ENCODE peak calls at places on chromosomes 2 and 18, in ten cellular contexts. One of them, this sample, is unnamed.

GRCh38 chr18:61132036-61132435 is 201.2 kb upstream of the CDH20 start:
- DNase-seq in hepatocyte: no peak
- DNase-seq in activated T-cell treated with anti-CD3 and anti-CD28 coated beads, Interleukin-2, amount 50 U/mL, for 72 hours: no peak
- DNase-seq in CD8-positive, alpha-beta memory T cell: no peak
- DNase-seq in stimulated activated CD4-positive, alpha-beta T cell treated with anti-CD3 and anti-CD28 coated beads, Interleukin-12 subunit alpha, Interleukin-12 subunit beta, amount 100 ng/mL, for 4 hours: no peak
- DNase-seq in neuronal stem cell: no peak
- DNase-seq in activated naive CD4-positive, alpha-beta T cell treated with anti-CD3 and anti-CD28 coated beads for 36 hours: no peak
- DNase-seq in WERI-Rb-1: no peak
- DNase-seq in adipocyte: no peak
- DNase-seq in Peyer's patch: no peak
- DNase-seq in this sample: no peak

GRCh38 chr2:24304098-24304497 is 56.2 kb downstream of the ITSN2 start:
- DNase-seq in hepatocyte: peak; percentile 48
- DNase-seq in activated T-cell treated with anti-CD3 and anti-CD28 coated beads, Interleukin-2, amount 50 U/mL, for 72 hours: no peak
- DNase-seq in CD8-positive, alpha-beta memory T cell: no peak
- DNase-seq in stimulated activated CD4-positive, alpha-beta T cell treated with anti-CD3 and anti-CD28 coated beads, Interleukin-12 subunit alpha, Interleukin-12 subunit beta, amount 100 ng/mL, for 4 hours: no peak
- DNase-seq in neuronal stem cell: no peak
- DNase-seq in activated naive CD4-positive, alpha-beta T cell treated with anti-CD3 and anti-CD28 coated beads for 36 hours: no peak
- DNase-seq in WERI-Rb-1: no peak
- DNase-seq in adipocyte: peak; percentile 91
- DNase-seq in Peyer's patch: no peak
- DNase-seq in this sample: no peak

GRCh38 chr18:13280066-13280795 is 61.7 kb downstream of the LDLRAD4 start:
- DNase-seq in hepatocyte: no peak
- DNase-seq in activated T-cell treated with anti-CD3 and anti-CD28 coated beads, Interleukin-2, amount 50 U/mL, for 72 hours: no peak
- DNase-seq in CD8-positive, alpha-beta memory T cell: no peak
- DNase-seq in stimulated activated CD4-positive, alpha-beta T cell treated with anti-CD3 and anti-CD28 coated beads, Interleukin-12 subunit alpha, Interleukin-12 subunit beta, amount 100 ng/mL, for 4 hours: no peak
- DNase-seq in neuronal stem cell: peak; percentile 70
- DNase-seq in activated naive CD4-positive, alpha-beta T cell treated with anti-CD3 and anti-CD28 coated beads for 36 hours: no peak
- DNase-seq in WERI-Rb-1: no peak
- DNase-seq in adipocyte: no peak
- DNase-seq in Peyer's patch: no peak
- DNase-seq in this sample: no peak

GRCh38 chr2:71989671-71990070 is 158.0 kb downstream of the CYP26B1 start:
- DNase-seq in hepatocyte: no peak
- DNase-seq in activated T-cell treated with anti-CD3 and anti-CD28 coated beads, Interleukin-2, amount 50 U/mL, for 72 hours: no peak
- DNase-seq in CD8-positive, alpha-beta memory T cell: no peak
- DNase-seq in stimulated activated CD4-positive, alpha-beta T cell treated with anti-CD3 and anti-CD28 coated beads, Interleukin-12 subunit alpha, Interleukin-12 subunit beta, amount 100 ng/mL, for 4 hours: no peak
- DNase-seq in neuronal stem cell: no peak
- DNase-seq in activated naive CD4-positive, alpha-beta T cell treated with anti-CD3 and anti-CD28 coated beads for 36 hours: no peak
- DNase-seq in WERI-Rb-1: no peak
- DNase-seq in adipocyte: no peak
- DNase-seq in Peyer's patch: no peak
- DNase-seq in this sample: no peak

GRCh38 chr18:80172056-80172455 is 63.0 kb downstream of the ADNP2 start:
- DNase-seq in hepatocyte: no peak
- DNase-seq in activated T-cell treated with anti-CD3 and anti-CD28 coated beads, Interleukin-2, amount 50 U/mL, for 72 hours: no peak
- DNase-seq in CD8-positive, alpha-beta memory T cell: no peak
- DNase-seq in stimulated activated CD4-positive, alpha-beta T cell treated with anti-CD3 and anti-CD28 coated beads, Interleukin-12 subunit alpha, Interleukin-12 subunit beta, amount 100 ng/mL, for 4 hours: no peak
- DNase-seq in neuronal stem cell: no peak
- DNase-seq in activated naive CD4-positive, alpha-beta T cell treated with anti-CD3 and anti-CD28 coated beads for 36 hours: no peak
- DNase-seq in WERI-Rb-1: no peak
- DNase-seq in adipocyte: no peak
- DNase-seq in Peyer's patch: no peak
- DNase-seq in this sample: no peak

GRCh38 chr2:9398881-9399805 is 24.2 kb downstream of the ITGB1BP1 start:
- DNase-seq in hepatocyte: no peak
- DNase-seq in activated T-cell treated with anti-CD3 and anti-CD28 coated beads, Interleukin-2, amount 50 U/mL, for 72 hours: no peak
- DNase-seq in CD8-positive, alpha-beta memory T cell: no peak
- DNase-seq in stimulated activated CD4-positive, alpha-beta T cell treated with anti-CD3 and anti-CD28 coated beads, Interleukin-12 subunit alpha, Interleukin-12 subunit beta, amount 100 ng/mL, for 4 hours: no peak
- DNase-seq in neuronal stem cell: no peak
- DNase-seq in activated naive CD4-positive, alpha-beta T cell treated with anti-CD3 and anti-CD28 coated beads for 36 hours: no peak
- DNase-seq in WERI-Rb-1: no peak
- DNase-seq in adipocyte: no peak
- DNase-seq in Peyer's patch: no peak
- DNase-seq in this sample: no peak

GRCh38 chr2:239246723-239247122 is 154.1 kb downstream of the HDAC4 start:
- DNase-seq in hepatocyte: no peak
- DNase-seq in activated T-cell treated with anti-CD3 and anti-CD28 coated beads, Interleukin-2, amount 50 U/mL, for 72 hours: no peak
- DNase-seq in CD8-positive, alpha-beta memory T cell: no peak
- DNase-seq in stimulated activated CD4-positive, alpha-beta T cell treated with anti-CD3 and anti-CD28 coated beads, Interleukin-12 subunit alpha, Interleukin-12 subunit beta, amount 100 ng/mL, for 4 hours: no peak
- DNase-seq in neuronal stem cell: no peak
- DNase-seq in activated naive CD4-positive, alpha-beta T cell treated with anti-CD3 and anti-CD28 coated beads for 36 hours: no peak
- DNase-seq in WERI-Rb-1: no peak
- DNase-seq in adipocyte: no peak
- DNase-seq in Peyer's patch: no peak
- DNase-seq in this sample: no peak

GRCh38 chr2:119282966-119283511 is 59.4 kb downstream of the STEAP3 start:
- DNase-seq in hepatocyte: no peak
- DNase-seq in activated T-cell treated with anti-CD3 and anti-CD28 coated beads, Interleukin-2, amount 50 U/mL, for 72 hours: no peak
- DNase-seq in CD8-positive, alpha-beta memory T cell: no peak
- DNase-seq in stimulated activated CD4-positive, alpha-beta T cell treated with anti-CD3 and anti-CD28 coated beads, Interleukin-12 subunit alpha, Interleukin-12 subunit beta, amount 100 ng/mL, for 4 hours: no peak
- DNase-seq in neuronal stem cell: no peak
- DNase-seq in activated naive CD4-positive, alpha-beta T cell treated with anti-CD3 and anti-CD28 coated beads for 36 hours: no peak
- DNase-seq in WERI-Rb-1: no peak
- DNase-seq in adipocyte: no peak
- DNase-seq in Peyer's patch: no peak
- DNase-seq in this sample: no peak

GRCh38 chr2:56583796-56584313 is 400.1 kb downstream of the CCDC85A start:
- DNase-seq in hepatocyte: no peak
- DNase-seq in activated T-cell treated with anti-CD3 and anti-CD28 coated beads, Interleukin-2, amount 50 U/mL, for 72 hours: no peak
- DNase-seq in CD8-positive, alpha-beta memory T cell: no peak
- DNase-seq in stimulated activated CD4-positive, alpha-beta T cell treated with anti-CD3 and anti-CD28 coated beads, Interleukin-12 subunit alpha, Interleukin-12 subunit beta, amount 100 ng/mL, for 4 hours: no peak
- DNase-seq in neuronal stem cell: no peak
- DNase-seq in activated naive CD4-positive, alpha-beta T cell treated with anti-CD3 and anti-CD28 coated beads for 36 hours: no peak
- DNase-seq in WERI-Rb-1: no peak
- DNase-seq in adipocyte: no peak
- DNase-seq in Peyer's patch: no peak
- DNase-seq in this sample: no peak

GRCh38 chr2:70927138-70927537 is 8.6 kb upstream of the ATP6V1B1 start:
- DNase-seq in hepatocyte: peak; percentile 3
- DNase-seq in activated T-cell treated with anti-CD3 and anti-CD28 coated beads, Interleukin-2, amount 50 U/mL, for 72 hours: no peak
- DNase-seq in CD8-positive, alpha-beta memory T cell: no peak
- DNase-seq in stimulated activated CD4-positive, alpha-beta T cell treated with anti-CD3 and anti-CD28 coated beads, Interleukin-12 subunit alpha, Interleukin-12 subunit beta, amount 100 ng/mL, for 4 hours: no peak
- DNase-seq in neuronal stem cell: no peak
- DNase-seq in activated naive CD4-positive, alpha-beta T cell treated with anti-CD3 and anti-CD28 coated beads for 36 hours: no peak
- DNase-seq in WERI-Rb-1: no peak
- DNase-seq in adipocyte: no peak
- DNase-seq in Peyer's patch: no peak
- DNase-seq in this sample: no peak

GRCh38 chr2:217060516-217060915 is 200.7 kb upstream of the TNP1 start:
- DNase-seq in hepatocyte: no peak
- DNase-seq in activated T-cell treated with anti-CD3 and anti-CD28 coated beads, Interleukin-2, amount 50 U/mL, for 72 hours: no peak
- DNase-seq in CD8-positive, alpha-beta memory T cell: no peak
- DNase-seq in stimulated activated CD4-positive, alpha-beta T cell treated with anti-CD3 and anti-CD28 coated beads, Interleukin-12 subunit alpha, Interleukin-12 subunit beta, amount 100 ng/mL, for 4 hours: no peak
- DNase-seq in neuronal stem cell: no peak
- DNase-seq in activated naive CD4-positive, alpha-beta T cell treated with anti-CD3 and anti-CD28 coated beads for 36 hours: no peak
- DNase-seq in WERI-Rb-1: no peak
- DNase-seq in adipocyte: no peak
- DNase-seq in Peyer's patch: no peak
- DNase-seq in this sample: no peak

GRCh38 chr2:232522014-232522854 is 2.0 kb downstream of the PRSS56 start:
- DNase-seq in hepatocyte: peak; percentile 71
- DNase-seq in activated T-cell treated with anti-CD3 and anti-CD28 coated beads, Interleukin-2, amount 50 U/mL, for 72 hours: peak; percentile 78
- DNase-seq in CD8-positive, alpha-beta memory T cell: peak; percentile 55
- DNase-seq in stimulated activated CD4-positive, alpha-beta T cell treated with anti-CD3 and anti-CD28 coated beads, Interleukin-12 subunit alpha, Interleukin-12 subunit beta, amount 100 ng/mL, for 4 hours: peak; percentile 73
- DNase-seq in neuronal stem cell: no peak
- DNase-seq in activated naive CD4-positive, alpha-beta T cell treated with anti-CD3 and anti-CD28 coated beads for 36 hours: peak; percentile 63
- DNase-seq in WERI-Rb-1: peak; percentile 50
- DNase-seq in adipocyte: peak; percentile 67
- DNase-seq in Peyer's patch: peak; percentile 39
- DNase-seq in this sample: peak; percentile 47

GRCh38 chr18:3183103-3183717 is 36.6 kb downstream of the MYOM1 start:
- DNase-seq in hepatocyte: no peak
- DNase-seq in activated T-cell treated with anti-CD3 and anti-CD28 coated beads, Interleukin-2, amount 50 U/mL, for 72 hours: no peak
- DNase-seq in CD8-positive, alpha-beta memory T cell: no peak
- DNase-seq in stimulated activated CD4-positive, alpha-beta T cell treated with anti-CD3 and anti-CD28 coated beads, Interleukin-12 subunit alpha, Interleukin-12 subunit beta, amount 100 ng/mL, for 4 hours: no peak
- DNase-seq in neuronal stem cell: no peak
- DNase-seq in activated naive CD4-positive, alpha-beta T cell treated with anti-CD3 and anti-CD28 coated beads for 36 hours: no peak
- DNase-seq in WERI-Rb-1: no peak
- DNase-seq in adipocyte: no peak
- DNase-seq in Peyer's patch: no peak
- DNase-seq in this sample: no peak

GRCh38 chr2:31256611-31257382 is 22.8 kb downstream of the EHD3 start:
- DNase-seq in hepatocyte: peak; percentile 49
- DNase-seq in activated T-cell treated with anti-CD3 and anti-CD28 coated beads, Interleukin-2, amount 50 U/mL, for 72 hours: no peak
- DNase-seq in CD8-positive, alpha-beta memory T cell: no peak
- DNase-seq in stimulated activated CD4-positive, alpha-beta T cell treated with anti-CD3 and anti-CD28 coated beads, Interleukin-12 subunit alpha, Interleukin-12 subunit beta, amount 100 ng/mL, for 4 hours: no peak
- DNase-seq in neuronal stem cell: no peak
- DNase-seq in activated naive CD4-positive, alpha-beta T cell treated with anti-CD3 and anti-CD28 coated beads for 36 hours: no peak
- DNase-seq in WERI-Rb-1: peak; percentile 86
- DNase-seq in adipocyte: no peak
- DNase-seq in Peyer's patch: peak; percentile 41
- DNase-seq in this sample: no peak

GRCh38 chr2:201257941-201258665 is 2.2 kb upstream of the CASP8 start:
- DNase-seq in hepatocyte: peak; percentile 75
- DNase-seq in activated T-cell treated with anti-CD3 and anti-CD28 coated beads, Interleukin-2, amount 50 U/mL, for 72 hours: peak; percentile 96
- DNase-seq in CD8-positive, alpha-beta memory T cell: peak; percentile 85
- DNase-seq in stimulated activated CD4-positive, alpha-beta T cell treated with anti-CD3 and anti-CD28 coated beads, Interleukin-12 subunit alpha, Interleukin-12 subunit beta, amount 100 ng/mL, for 4 hours: peak; percentile 70
- DNase-seq in neuronal stem cell: no peak
- DNase-seq in activated naive CD4-positive, alpha-beta T cell treated with anti-CD3 and anti-CD28 coated beads for 36 hours: peak; percentile 98
- DNase-seq in WERI-Rb-1: no peak
- DNase-seq in adipocyte: peak; percentile 83
- DNase-seq in Peyer's patch: peak; percentile 98
- DNase-seq in this sample: peak; percentile 98

GRCh38 chr2:159362094-159362493 is 75.6 kb upstream of the WDSUB1 start:
- DNase-seq in hepatocyte: no peak
- DNase-seq in activated T-cell treated with anti-CD3 and anti-CD28 coated beads, Interleukin-2, amount 50 U/mL, for 72 hours: no peak
- DNase-seq in CD8-positive, alpha-beta memory T cell: no peak
- DNase-seq in stimulated activated CD4-positive, alpha-beta T cell treated with anti-CD3 and anti-CD28 coated beads, Interleukin-12 subunit alpha, Interleukin-12 subunit beta, amount 100 ng/mL, for 4 hours: no peak
- DNase-seq in neuronal stem cell: no peak
- DNase-seq in activated naive CD4-positive, alpha-beta T cell treated with anti-CD3 and anti-CD28 coated beads for 36 hours: no peak
- DNase-seq in WERI-Rb-1: no peak
- DNase-seq in adipocyte: no peak
- DNase-seq in Peyer's patch: no peak
- DNase-seq in this sample: no peak

GRCh38 chr18:4403836-4404235 is 51.3 kb downstream of the DLGAP1 start:
- DNase-seq in hepatocyte: no peak
- DNase-seq in activated T-cell treated with anti-CD3 and anti-CD28 coated beads, Interleukin-2, amount 50 U/mL, for 72 hours: no peak
- DNase-seq in CD8-positive, alpha-beta memory T cell: no peak
- DNase-seq in stimulated activated CD4-positive, alpha-beta T cell treated with anti-CD3 and anti-CD28 coated beads, Interleukin-12 subunit alpha, Interleukin-12 subunit beta, amount 100 ng/mL, for 4 hours: no peak
- DNase-seq in neuronal stem cell: no peak
- DNase-seq in activated naive CD4-positive, alpha-beta T cell treated with anti-CD3 and anti-CD28 coated beads for 36 hours: no peak
- DNase-seq in WERI-Rb-1: no peak
- DNase-seq in adipocyte: no peak
- DNase-seq in Peyer's patch: no peak
- DNase-seq in this sample: no peak

GRCh38 chr2:171289336-171289735 is 128.6 kb upstream of the TLK1 start:
- DNase-seq in hepatocyte: no peak
- DNase-seq in activated T-cell treated with anti-CD3 and anti-CD28 coated beads, Interleukin-2, amount 50 U/mL, for 72 hours: no peak
- DNase-seq in CD8-positive, alpha-beta memory T cell: no peak
- DNase-seq in stimulated activated CD4-positive, alpha-beta T cell treated with anti-CD3 and anti-CD28 coated beads, Interleukin-12 subunit alpha, Interleukin-12 subunit beta, amount 100 ng/mL, for 4 hours: no peak
- DNase-seq in neuronal stem cell: no peak
- DNase-seq in activated naive CD4-positive, alpha-beta T cell treated with anti-CD3 and anti-CD28 coated beads for 36 hours: no peak
- DNase-seq in WERI-Rb-1: no peak
- DNase-seq in adipocyte: no peak
- DNase-seq in Peyer's patch: no peak
- DNase-seq in this sample: no peak

GRCh38 chr2:239593965-239594771 is 193.3 kb upstream of the HDAC4 start:
- DNase-seq in hepatocyte: peak; percentile 66
- DNase-seq in activated T-cell treated with anti-CD3 and anti-CD28 coated beads, Interleukin-2, amount 50 U/mL, for 72 hours: no peak
- DNase-seq in CD8-positive, alpha-beta memory T cell: no peak
- DNase-seq in stimulated activated CD4-positive, alpha-beta T cell treated with anti-CD3 and anti-CD28 coated beads, Interleukin-12 subunit alpha, Interleukin-12 subunit beta, amount 100 ng/mL, for 4 hours: no peak
- DNase-seq in neuronal stem cell: no peak
- DNase-seq in activated naive CD4-positive, alpha-beta T cell treated with anti-CD3 and anti-CD28 coated beads for 36 hours: no peak
- DNase-seq in WERI-Rb-1: no peak
- DNase-seq in adipocyte: no peak
- DNase-seq in Peyer's patch: no peak
- DNase-seq in this sample: no peak

GRCh38 chr18:40375811-40376210 is 1579.2 kb upstream of the PIK3C3 start:
- DNase-seq in hepatocyte: no peak
- DNase-seq in activated T-cell treated with anti-CD3 and anti-CD28 coated beads, Interleukin-2, amount 50 U/mL, for 72 hours: no peak
- DNase-seq in CD8-positive, alpha-beta memory T cell: no peak
- DNase-seq in stimulated activated CD4-positive, alpha-beta T cell treated with anti-CD3 and anti-CD28 coated beads, Interleukin-12 subunit alpha, Interleukin-12 subunit beta, amount 100 ng/mL, for 4 hours: no peak
- DNase-seq in neuronal stem cell: no peak
- DNase-seq in activated naive CD4-positive, alpha-beta T cell treated with anti-CD3 and anti-CD28 coated beads for 36 hours: no peak
- DNase-seq in WERI-Rb-1: no peak
- DNase-seq in adipocyte: no peak
- DNase-seq in Peyer's patch: no peak
- DNase-seq in this sample: no peak

GRCh38 chr2:136828162-136828561 is 62.8 kb downstream of the THSD7B start:
- DNase-seq in hepatocyte: no peak
- DNase-seq in activated T-cell treated with anti-CD3 and anti-CD28 coated beads, Interleukin-2, amount 50 U/mL, for 72 hours: no peak
- DNase-seq in CD8-positive, alpha-beta memory T cell: no peak
- DNase-seq in stimulated activated CD4-positive, alpha-beta T cell treated with anti-CD3 and anti-CD28 coated beads, Interleukin-12 subunit alpha, Interleukin-12 subunit beta, amount 100 ng/mL, for 4 hours: no peak
- DNase-seq in neuronal stem cell: no peak
- DNase-seq in activated naive CD4-positive, alpha-beta T cell treated with anti-CD3 and anti-CD28 coated beads for 36 hours: no peak
- DNase-seq in WERI-Rb-1: no peak
- DNase-seq in adipocyte: no peak
- DNase-seq in Peyer's patch: no peak
- DNase-seq in this sample: no peak

GRCh38 chr2:232950776-232951175 is 62.3 kb downstream of the NGEF start:
- DNase-seq in hepatocyte: no peak
- DNase-seq in activated T-cell treated with anti-CD3 and anti-CD28 coated beads, Interleukin-2, amount 50 U/mL, for 72 hours: no peak
- DNase-seq in CD8-positive, alpha-beta memory T cell: no peak
- DNase-seq in stimulated activated CD4-positive, alpha-beta T cell treated with anti-CD3 and anti-CD28 coated beads, Interleukin-12 subunit alpha, Interleukin-12 subunit beta, amount 100 ng/mL, for 4 hours: no peak
- DNase-seq in neuronal stem cell: no peak
- DNase-seq in activated naive CD4-positive, alpha-beta T cell treated with anti-CD3 and anti-CD28 coated beads for 36 hours: no peak
- DNase-seq in WERI-Rb-1: no peak
- DNase-seq in adipocyte: no peak
- DNase-seq in Peyer's patch: no peak
- DNase-seq in this sample: no peak

GRCh38 chr18:50297621-50298442 is 10.3 kb upstream of the CXXC1 start:
- DNase-seq in hepatocyte: peak; percentile 70
- DNase-seq in activated T-cell treated with anti-CD3 and anti-CD28 coated beads, Interleukin-2, amount 50 U/mL, for 72 hours: peak; percentile 82
- DNase-seq in CD8-positive, alpha-beta memory T cell: peak; percentile 61
- DNase-seq in stimulated activated CD4-positive, alpha-beta T cell treated with anti-CD3 and anti-CD28 coated beads, Interleukin-12 subunit alpha, Interleukin-12 subunit beta, amount 100 ng/mL, for 4 hours: peak; percentile 51
- DNase-seq in neuronal stem cell: peak; percentile 51
- DNase-seq in activated naive CD4-positive, alpha-beta T cell treated with anti-CD3 and anti-CD28 coated beads for 36 hours: peak; percentile 88
- DNase-seq in WERI-Rb-1: peak; percentile 85
- DNase-seq in adipocyte: peak; percentile 76
- DNase-seq in Peyer's patch: peak; percentile 81
- DNase-seq in this sample: peak; percentile 49

GRCh38 chr2:198097628-198098027 is 293.2 kb downstream of the PLCL1 start:
- DNase-seq in hepatocyte: no peak
- DNase-seq in activated T-cell treated with anti-CD3 and anti-CD28 coated beads, Interleukin-2, amount 50 U/mL, for 72 hours: no peak
- DNase-seq in CD8-positive, alpha-beta memory T cell: no peak
- DNase-seq in stimulated activated CD4-positive, alpha-beta T cell treated with anti-CD3 and anti-CD28 coated beads, Interleukin-12 subunit alpha, Interleukin-12 subunit beta, amount 100 ng/mL, for 4 hours: no peak
- DNase-seq in neuronal stem cell: no peak
- DNase-seq in activated naive CD4-positive, alpha-beta T cell treated with anti-CD3 and anti-CD28 coated beads for 36 hours: no peak
- DNase-seq in WERI-Rb-1: no peak
- DNase-seq in adipocyte: peak; percentile 31
- DNase-seq in Peyer's patch: no peak
- DNase-seq in this sample: no peak

GRCh38 chr2:101038455-101039255 is 36.6 kb downstream of the RPL31 start:
- DNase-seq in hepatocyte: peak; percentile 19
- DNase-seq in activated T-cell treated with anti-CD3 and anti-CD28 coated beads, Interleukin-2, amount 50 U/mL, for 72 hours: peak; percentile 37
- DNase-seq in CD8-positive, alpha-beta memory T cell: no peak
- DNase-seq in stimulated activated CD4-positive, alpha-beta T cell treated with anti-CD3 and anti-CD28 coated beads, Interleukin-12 subunit alpha, Interleukin-12 subunit beta, amount 100 ng/mL, for 4 hours: no peak
- DNase-seq in neuronal stem cell: no peak
- DNase-seq in activated naive CD4-positive, alpha-beta T cell treated with anti-CD3 and anti-CD28 coated beads for 36 hours: peak; percentile 61
- DNase-seq in WERI-Rb-1: peak; percentile 53
- DNase-seq in adipocyte: peak; percentile 17
- DNase-seq in Peyer's patch: no peak
- DNase-seq in this sample: peak; percentile 13

GRCh38 chr2:219020604-219021365 is 20.5 kb downstream of the CFAP65 start:
- DNase-seq in hepatocyte: no peak
- DNase-seq in activated T-cell treated with anti-CD3 and anti-CD28 coated beads, Interleukin-2, amount 50 U/mL, for 72 hours: no peak
- DNase-seq in CD8-positive, alpha-beta memory T cell: no peak
- DNase-seq in stimulated activated CD4-positive, alpha-beta T cell treated with anti-CD3 and anti-CD28 coated beads, Interleukin-12 subunit alpha, Interleukin-12 subunit beta, amount 100 ng/mL, for 4 hours: no peak
- DNase-seq in neuronal stem cell: no peak
- DNase-seq in activated naive CD4-positive, alpha-beta T cell treated with anti-CD3 and anti-CD28 coated beads for 36 hours: no peak
- DNase-seq in WERI-Rb-1: no peak
- DNase-seq in adipocyte: peak; percentile 58
- DNase-seq in Peyer's patch: no peak
- DNase-seq in this sample: no peak

GRCh38 chr2:239141021-239141760 is 259.6 kb downstream of the HDAC4 start:
- DNase-seq in hepatocyte: no peak
- DNase-seq in activated T-cell treated with anti-CD3 and anti-CD28 coated beads, Interleukin-2, amount 50 U/mL, for 72 hours: no peak
- DNase-seq in CD8-positive, alpha-beta memory T cell: no peak
- DNase-seq in stimulated activated CD4-positive, alpha-beta T cell treated with anti-CD3 and anti-CD28 coated beads, Interleukin-12 subunit alpha, Interleukin-12 subunit beta, amount 100 ng/mL, for 4 hours: no peak
- DNase-seq in neuronal stem cell: no peak
- DNase-seq in activated naive CD4-positive, alpha-beta T cell treated with anti-CD3 and anti-CD28 coated beads for 36 hours: no peak
- DNase-seq in WERI-Rb-1: no peak
- DNase-seq in adipocyte: no peak
- DNase-seq in Peyer's patch: no peak
- DNase-seq in this sample: no peak

GRCh38 chr18:789397-789796 is 22.6 kb downstream of the YES1 start:
- DNase-seq in hepatocyte: no peak
- DNase-seq in activated T-cell treated with anti-CD3 and anti-CD28 coated beads, Interleukin-2, amount 50 U/mL, for 72 hours: no peak
- DNase-seq in CD8-positive, alpha-beta memory T cell: no peak
- DNase-seq in stimulated activated CD4-positive, alpha-beta T cell treated with anti-CD3 and anti-CD28 coated beads, Interleukin-12 subunit alpha, Interleukin-12 subunit beta, amount 100 ng/mL, for 4 hours: no peak
- DNase-seq in neuronal stem cell: no peak
- DNase-seq in activated naive CD4-positive, alpha-beta T cell treated with anti-CD3 and anti-CD28 coated beads for 36 hours: no peak
- DNase-seq in WERI-Rb-1: no peak
- DNase-seq in adipocyte: no peak
- DNase-seq in Peyer's patch: no peak
- DNase-seq in this sample: no peak